ENCODE peak calls at places on chromosomes 4 and X, in nine cellular contexts. T, L, S, W, F, J, V, I and O are unnamed samples.
A peak's percentile ranks its signal among the peaks of the same experiment; 100 is the strongest.

GRCh38 chr4:83109480-83110221 is 4.9 kb downstream of the PLAC8 start:
- DNase-seq in L (no peak), W (no peak), I (peak; percentile 45), V (no peak), J (peak; percentile 67), S (peak; percentile 75), F (no peak), T (no peak), O (peak; percentile 11)

GRCh38 chr4:8762951-8763735 is 108.5 kb downstream of the HMX1 start:
- DNase-seq in S (no peak), F (no peak), V (no peak), W (no peak), J (no peak), I (no peak), T (no peak), L (no peak), O (no peak)

GRCh38 chrX:102765217-102765616 is 44.7 kb downstream of the GPRASP3 start:
- DNase-seq in S (no peak), J (no peak), W (no peak), T (no peak), L (no peak), F (peak; percentile 25), I (no peak), V (no peak), O (no peak)

GRCh38 chrX:123835661-123836371 is 24.0 kb upstream of the XIAP start:
- DNase-seq in I (no peak), V (no peak), T (no peak), F (peak; percentile 81), L (no peak), J (no peak), W (peak; percentile 59), S (no peak), O (no peak)

GRCh38 chrX:152873361-152873760 is 24.5 kb upstream of the ZNF185 start:
- DNase-seq in W (no peak), F (no peak), T (no peak), I (no peak), S (no peak), V (no peak), L (no peak), J (no peak), O (no peak)

GRCh38 chrX:20829665-20830481 is 544.3 kb upstream of the CNKSR2 start:
- DNase-seq in F (peak; percentile 54), I (no peak), J (no peak), S (no peak), L (no peak), T (no peak), V (no peak), W (no peak), O (no peak)

GRCh38 chr4:68451246-68452211 is 4.3 kb downstream of the TMPRSS11E start:
- DNase-seq in T (no peak), F (peak; percentile 77), V (no peak), L (no peak), J (peak; percentile 47), S (no peak), W (no peak), I (peak; percentile 66), O (no peak)

GRCh38 chrX:141760761-141761160 is 62.2 kb upstream of the SPANXD start:
- DNase-seq in T (no peak), W (no peak), I (no peak), L (no peak), J (no peak), S (no peak), V (no peak), F (peak; percentile 11), O (no peak)

GRCh38 chr4:62377245-62377644 is 1177.1 kb downstream of the ADGRL3 start:
- DNase-seq in I (no peak), S (no peak), L (no peak), F (no peak), T (no peak), J (no peak), V (no peak), W (no peak), O (no peak)

GRCh38 chrX:17987783-17988182 is 126.7 kb upstream of the RAI2 start:
- DNase-seq in I (peak; percentile 84), F (no peak), L (no peak), W (no peak), V (no peak), J (no peak), S (no peak), T (no peak), O (no peak)

GRCh38 chr4:148090029-148090428 is 352.2 kb downstream of the NR3C2 start:
- DNase-seq in I (no peak), S (no peak), L (no peak), V (no peak), F (no peak), W (no peak), T (no peak), J (no peak), O (no peak)

GRCh38 chr4:1295405-1296055 is 5.8 kb downstream of the MAEA start:
- DNase-seq in T (no peak), S (no peak), W (no peak), V (no peak), L (no peak), J (no peak), I (no peak), F (no peak), O (no peak)

GRCh38 chr4:1293531-1293941 is 3.8 kb downstream of the MAEA start:
- DNase-seq in V (peak; percentile 20), T (peak; percentile 65), I (no peak), F (no peak), L (no peak), S (no peak), J (no peak), W (no peak), O (peak; percentile 45)

GRCh38 chr4:1293981-1294380 is 4.3 kb downstream of the MAEA start:
- DNase-seq in V (no peak), S (no peak), T (no peak), I (no peak), L (no peak), J (no peak), F (no peak), W (no peak), O (no peak)

GRCh38 chr4:1294424-1294823 is 4.7 kb downstream of the MAEA start:
- DNase-seq in T (no peak), J (no peak), S (no peak), L (no peak), F (no peak), W (no peak), I (no peak), V (no peak), O (no peak)

DNA sequence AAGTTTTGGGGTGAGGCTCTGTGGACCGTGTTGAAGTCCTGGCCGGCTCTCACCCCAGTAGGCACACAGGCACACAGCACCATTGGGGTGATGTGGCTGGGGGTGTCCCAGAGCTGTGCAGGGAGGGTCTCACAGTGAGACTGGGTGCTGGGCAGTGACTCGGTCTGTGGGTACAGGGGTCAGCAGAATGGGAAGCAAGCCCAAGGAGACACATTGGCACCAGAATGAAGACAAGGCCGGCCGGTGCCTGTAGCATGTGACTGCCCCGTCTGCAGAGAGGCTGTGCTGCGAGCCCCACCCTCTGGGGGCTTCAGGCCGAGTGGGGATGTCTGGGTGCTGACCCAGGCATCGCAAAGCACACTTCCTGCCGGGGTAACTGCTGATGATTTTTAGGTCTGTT is 5.2 kb downstream of the MAEA start:
- DNase-seq in W (no peak), L (no peak), T (no peak), V (no peak), J (no peak), F (no peak), S (no peak), I (no peak), O (no peak)
- H4K20me1 ChIP-seq in W (peaks cover under 1% of the 10 kb centered on the region), L (peaks cover 64% of the 10 kb centered on the region), T (peaks cover 48% of the 10 kb centered on the region), V (no peaks in the 10 kb centered on the region), J (no peaks in the 10 kb centered on the region), F (no peaks in the 10 kb centered on the region), S (peaks cover 87% of the 10 kb centered on the region), I (no peaks in the 10 kb centered on the region), O (peaks cover 10% of the 10 kb centered on the region)

DNA sequence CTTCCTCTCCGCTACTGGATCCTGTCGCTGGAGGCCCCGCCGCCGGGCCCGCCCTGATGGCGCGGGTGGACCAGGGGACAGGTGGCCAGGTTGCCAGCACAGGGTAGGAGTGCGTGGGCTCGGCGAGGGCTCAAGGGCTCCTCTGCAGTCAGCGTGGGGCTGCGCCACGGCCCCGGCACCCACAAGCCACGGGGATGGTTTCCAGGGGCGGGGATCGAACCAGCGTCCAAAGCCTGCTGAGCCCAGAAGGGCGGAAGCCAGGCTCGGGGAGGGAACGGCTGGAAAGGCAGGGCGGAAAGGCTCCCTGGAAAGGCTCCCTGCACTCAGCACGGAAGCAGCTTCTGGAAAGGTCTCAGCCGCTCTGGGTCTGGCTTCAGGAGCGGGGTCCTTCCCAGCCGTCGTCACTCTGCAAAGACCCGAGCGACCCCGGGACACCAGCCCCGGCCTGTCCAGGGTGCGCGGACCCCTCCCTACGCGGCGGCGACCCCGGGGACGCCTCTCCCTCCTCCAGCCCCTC is 114.0 kb upstream of the NKX1-1 start:
- DNase-seq in I (no peak), S (no peak), J (no peak), W (no peak), V (no peak), F (no peak), T (no peak), L (no peak), O (no peak)
- H2AFZ ChIP-seq in I (no peak overlapping the region), S (no peak overlapping the region), J (no peak overlapping the region), W (no peak overlapping the region), V (no peak overlapping the region), F (no peak overlapping the region), T (no peak overlapping the region), L (no peak overlapping the region), O (no peak overlapping the region)

GRCh38 chrX:6472652-6473342 is 62.1 kb downstream of the VCX3A start:
- DNase-seq in F (no peak), J (no peak), V (no peak), L (no peak), T (no peak), W (no peak), I (no peak), S (no peak), O (no peak)

GRCh38 chrX:6465731-6466130 is 69.2 kb downstream of the VCX3A start:
- DNase-seq in J (no peak), S (no peak), T (no peak), V (no peak), W (no peak), I (no peak), F (no peak), L (no peak), O (no peak)

GRCh38 chrX:6468716-6469115 is 66.2 kb downstream of the VCX3A start:
- DNase-seq in I (no peak), J (no peak), W (no peak), F (no peak), L (no peak), S (no peak), V (no peak), T (no peak), O (no peak)
- H3K9me3 ChIP-seq in I (no peaks in the 10 kb centered on the region), J (no peaks in the 10 kb centered on the region), W (no peaks in the 10 kb centered on the region), F (peaks cover 10% of the 10 kb centered on the region), L (peaks cover 38% of the 10 kb centered on the region), S (peaks cover 2% of the 10 kb centered on the region), V (no peaks in the 10 kb centered on the region), T (no peaks in the 10 kb centered on the region), O (no peaks in the 10 kb centered on the region)

DNA sequence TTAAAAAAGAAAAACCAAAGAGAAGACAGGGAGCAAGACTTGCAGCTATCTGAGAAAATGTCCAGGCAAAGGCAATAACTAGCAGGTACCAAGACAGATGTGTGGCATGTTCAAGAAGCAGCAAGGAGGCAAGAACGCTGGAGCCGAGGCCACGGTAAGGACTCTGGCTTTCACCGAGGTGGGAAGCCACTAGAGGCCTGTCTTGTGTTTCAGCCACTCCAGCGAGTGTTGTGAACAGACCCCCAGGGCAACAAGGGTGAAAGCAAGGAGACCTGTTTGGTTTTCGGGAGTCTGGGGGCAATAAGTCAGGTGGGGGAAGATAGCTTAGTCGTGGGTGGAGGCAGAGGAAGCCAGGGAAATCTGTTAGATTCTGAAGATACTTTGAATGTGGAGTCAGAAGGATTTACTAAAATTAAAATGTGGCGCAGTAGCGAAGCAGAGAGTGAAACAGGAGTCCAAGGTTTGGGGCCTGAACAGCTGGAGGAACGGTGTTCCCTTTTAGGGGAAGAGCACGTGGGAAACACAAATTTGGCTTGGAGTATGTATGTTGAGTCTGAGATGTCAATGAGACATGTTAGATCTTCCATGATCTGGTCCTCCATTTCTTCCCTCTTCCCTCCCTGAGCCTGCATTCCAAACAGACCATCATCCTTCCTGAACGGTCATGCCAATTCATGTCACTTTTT is 3.1 kb downstream of the WDR1 start:
- DNase-seq in I (no peak), W (no peak), J (no peak), S (no peak), V (no peak), T (no peak), L (no peak), F (no peak), O (no peak)
- H4K20me1 ChIP-seq in I (peaks cover 14% of the 10 kb centered on the region), W (peaks cover 7% of the 10 kb centered on the region), J (peaks cover 2% of the 10 kb centered on the region), S (peaks cover 74% of the 10 kb centered on the region), V (peaks cover 19% of the 10 kb centered on the region), T (peaks cover 61% of the 10 kb centered on the region), L (peaks cover 32% of the 10 kb centered on the region), F (peaks cover 11% of the 10 kb centered on the region), O (peaks cover 24% of the 10 kb centered on the region)